ENCODE peak calls at places on chromosomes 11 and 22, in four cellular contexts. I, X, D and J are unnamed samples.

GRCh38 chr11:70680781-70681281 is 282.5 kb downstream of the CTTN start:
- DNase-seq in D (no peak), I (no peak), X (no peak), J (no peak)

GRCh38 chr22:50673231-50674126 is 856 bp downstream of the SHANK3 start:
- DNase-seq in I (no peak), D (peak), X (no peak), J (no peak)

GRCh38 chr11:106998126-106998525 is 20.1 kb downstream of the GUCY1A2 start:
- DNase-seq in I (peak), D (no peak), X (no peak), J (no peak)

GRCh38 chr11:111229604-111230003 is 15.9 kb upstream of the POU2AF2 start:
- DNase-seq in X (no peak), I (no peak), D (no peak), J (no peak)

GRCh38 chr11:122042981-122043380 is 73.0 kb downstream of the BLID start:
- DNase-seq in D (no peak), X (no peak), I (peak), J (no peak)

GRCh38 chr11:11988099-11988651 is 20.3 kb downstream of the DKK3 start:
- DNase-seq in I (peak), X (peak), D (no peak), J (no peak)

GRCh38 chr11:62980133-62980760 is 4.5 kb downstream of the SLC22A6 start:
- DNase-seq in I (peak), D (peak), X (peak), J (no peak)

GRCh38 chr11:9922806-9923205 is 258.9 kb downstream of the SWAP70 start:
- DNase-seq in D (no peak), I (no peak), X (no peak), J (no peak)

GRCh38 chr11:73227571-73228211 is 9.6 kb downstream of the P2RY2 start:
- DNase-seq in X (peak), D (peak), I (no peak), J (no peak)

GRCh38 chr22:25567305-25567704 is 2.8 kb downstream of the GRK3 start:
- DNase-seq in D (no peak), I (no peak), X (no peak), J (peak)

GRCh38 chr11:16776716-16777115 is 38.3 kb downstream of the C11orf58 start:
- DNase-seq in I (peak), D (no peak), X (no peak), J (no peak)

GRCh38 chr11:36034572-36035331 is 90.9 kb downstream of the LDLRAD3 start:
- DNase-seq in D (peak), I (peak), X (peak), J (no peak)

GRCh38 chr11:117719480-117719879 is 77.5 kb downstream of the DSCAML1 start:
- DNase-seq in D (no peak), I (no peak), X (no peak), J (no peak)

GRCh38 chr11:117716652-117717440 is 80.2 kb downstream of the DSCAML1 start:
- DNase-seq in I (no peak), X (no peak), D (no peak), J (no peak)

GRCh38 chr11:117720061-117720511 is 76.9 kb downstream of the DSCAML1 start:
- DNase-seq in I (no peak), D (peak), X (no peak), J (no peak)

GRCh38 chr11:117715801-117716200 is 81.2 kb downstream of the DSCAML1 start:
- DNase-seq in I (no peak), X (no peak), D (no peak), J (no peak)

DNA sequence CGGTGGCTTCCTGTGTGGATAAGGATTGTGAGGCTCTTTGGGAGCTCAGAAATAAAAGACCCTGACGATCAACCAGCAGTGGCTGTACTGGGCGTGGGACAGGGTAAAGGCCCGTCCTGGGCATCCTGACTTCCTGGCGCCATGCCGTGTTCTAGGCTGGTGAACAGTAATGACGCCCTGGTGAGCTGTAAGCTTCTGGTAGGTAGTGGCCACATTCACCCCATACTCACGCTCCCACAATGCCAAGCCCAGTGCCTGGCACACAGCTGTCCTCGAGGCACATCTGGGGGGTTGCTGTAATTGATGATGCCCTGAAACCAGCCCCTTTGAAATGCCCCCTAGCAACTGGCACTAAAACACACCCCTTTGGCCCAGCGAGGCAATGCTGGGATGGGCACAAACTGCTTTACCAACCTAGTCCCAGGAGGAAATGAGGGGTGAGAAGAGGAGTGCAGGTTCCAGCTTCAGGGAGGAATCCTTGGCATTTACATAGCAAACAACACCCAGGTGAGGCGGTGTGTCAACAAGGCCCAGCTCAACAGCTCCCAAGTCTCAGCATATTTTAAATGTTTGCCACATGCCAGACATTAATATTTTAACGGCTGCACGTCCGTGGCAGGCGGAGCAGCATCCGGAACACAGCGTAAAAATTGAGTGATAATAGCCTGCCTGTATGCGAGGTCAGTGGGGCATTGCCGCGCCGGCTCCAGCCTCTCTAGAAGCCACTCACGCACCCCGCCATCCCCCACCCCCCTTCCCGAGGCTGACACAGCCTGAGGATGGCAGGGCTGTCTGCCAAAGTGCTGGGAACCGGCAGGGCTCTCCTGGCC is 79.3 kb downstream of the DSCAML1 start:
- DNase-seq in D (peak), I (no peak), X (peak), J (no peak)
- TF ChIP-seq EZH2phosphoT487 in D (no peak), I (no peak), X (no peak), J (no peak)

GRCh38 chr11:130180491-130180890 is 20.9 kb downstream of the ST14 start:
- DNase-seq in D (peak), X (peak), I (peak), J (peak)
- TF ChIP-seq EZH2phosphoT487 in D (no peak), X (no peak), I (no peak), J (no peak)

GRCh38 chr22:45235101-45235777 is 5.5 kb downstream of the KIAA0930 start:
- DNase-seq in X (no peak), D (no peak), I (no peak), J (peak)
- TF ChIP-seq EZH2phosphoT487 in X (no peak), D (no peak), I (no peak), J (no peak)

GRCh38 chr11:67387074-67387473 is 4.7 kb upstream of the RAD9A start:
- DNase-seq in X (no peak), I (no peak), D (no peak), J (no peak)

GRCh38 chr11:67382481-67383136 is 9.2 kb upstream of the RAD9A start:
- DNase-seq in I (peak), D (peak), X (peak), J (peak)

GRCh38 chr11:67381244-67381972 is 8.0 kb upstream of the CLCF1 start:
- DNase-seq in X (no peak), D (no peak), I (no peak), J (peak)

GRCh38 chr11:67387518-67387917 is 4.3 kb upstream of the RAD9A start:
- DNase-seq in I (no peak), D (no peak), X (no peak), J (no peak)

GRCh38 chr11:67384851-67385366 is 6.9 kb upstream of the RAD9A start:
- DNase-seq in D (no peak), X (peak), I (peak), J (no peak)
- TF ChIP-seq EZH2phosphoT487 in D (no peak), X (no peak), I (no peak), J (no peak)

DNA sequence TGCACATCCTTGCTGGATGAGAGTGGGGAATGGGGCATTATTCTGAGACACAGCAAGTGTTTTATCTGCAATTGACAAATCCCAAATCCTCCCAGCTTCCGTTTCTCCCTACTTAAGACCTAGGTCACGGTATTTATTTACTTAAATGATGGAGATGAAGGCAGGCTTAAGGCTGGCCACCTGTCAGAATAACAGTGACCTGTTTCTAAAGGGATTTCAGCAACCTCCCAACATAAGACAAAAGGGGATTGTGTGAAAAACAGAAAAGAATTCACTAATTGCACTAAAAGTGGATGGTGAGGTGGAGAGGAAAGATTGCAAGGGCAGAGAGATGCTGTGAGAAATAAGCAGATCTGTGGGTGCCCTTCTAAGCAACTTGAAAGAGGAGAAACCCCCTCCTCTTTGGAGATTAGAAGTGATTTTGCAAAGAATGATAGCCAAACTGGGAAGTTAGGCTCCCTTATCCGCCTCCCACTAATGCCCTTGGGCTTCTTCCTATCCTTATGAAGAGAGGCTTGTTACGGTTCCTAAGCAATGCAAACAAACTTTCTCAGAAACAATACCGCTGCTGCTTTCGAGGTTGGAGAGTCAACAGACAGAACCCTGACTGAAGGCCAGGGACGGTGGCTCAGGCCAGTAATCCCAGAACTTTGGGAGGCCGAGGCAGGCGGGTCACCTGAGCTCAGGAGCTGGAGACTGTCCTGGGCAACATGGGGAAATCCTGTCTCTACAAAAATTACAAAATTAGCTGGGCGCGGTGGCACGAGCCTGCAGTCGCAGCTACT is 84.3 kb downstream of the ARL14EP start:
- DNase-seq in I (no peak), D (no peak), X (peak), J (no peak)
- TF ChIP-seq EZH2phosphoT487 in I (no peak), D (no peak), X (no peak), J (no peak)

DNA sequence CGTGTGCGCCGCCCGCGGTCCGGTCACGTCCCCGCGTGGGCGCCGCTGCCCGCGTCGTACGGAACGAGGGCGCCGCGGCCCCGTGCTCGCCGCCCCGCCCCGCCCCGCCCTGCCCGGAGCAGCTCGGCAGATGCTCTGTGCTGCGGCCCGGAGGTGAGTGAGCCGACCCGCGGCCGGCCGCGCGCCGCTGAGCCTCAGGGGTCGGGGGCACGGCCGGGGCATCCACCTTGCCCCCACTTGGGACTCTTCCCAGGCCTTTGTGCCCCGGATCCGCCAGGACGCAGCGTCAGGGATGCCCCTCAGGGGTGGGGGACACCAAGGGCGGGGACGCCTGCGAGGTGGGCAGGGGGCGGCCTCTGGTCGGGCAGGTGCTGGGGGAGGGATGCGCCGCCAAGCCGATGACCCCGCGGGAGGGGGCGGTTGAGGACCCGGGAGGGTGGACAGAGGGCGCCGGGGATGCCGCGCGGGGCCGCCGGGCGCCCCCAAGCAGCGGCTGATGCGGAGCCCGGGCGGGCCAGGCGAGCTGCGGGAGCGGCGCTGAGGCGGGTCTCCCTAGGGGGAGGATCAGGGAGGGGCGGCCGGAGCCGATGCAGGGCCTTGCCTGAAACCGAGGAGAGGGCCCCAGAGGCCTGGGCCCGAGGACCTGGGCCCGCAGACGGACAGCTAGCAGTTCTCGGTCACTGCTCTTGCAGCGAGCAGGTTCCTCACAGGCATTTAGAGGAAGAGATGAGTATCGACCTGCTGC is at the start of gene GNAZ:
- DNase-seq in I (peak), X (no peak), D (peak), J (peak)
- TF ChIP-seq EZH2phosphoT487 in I (no peak), X (no peak), D (no peak), J (no peak)

GRCh38 chr22:48594757-48595510 is 1232.7 kb downstream of the BRD1 start:
- DNase-seq in D (no peak), I (no peak), X (no peak), J (no peak)
- TF ChIP-seq EZH2phosphoT487 in D (no peak), I (no peak), X (no peak), J (no peak)

DNA sequence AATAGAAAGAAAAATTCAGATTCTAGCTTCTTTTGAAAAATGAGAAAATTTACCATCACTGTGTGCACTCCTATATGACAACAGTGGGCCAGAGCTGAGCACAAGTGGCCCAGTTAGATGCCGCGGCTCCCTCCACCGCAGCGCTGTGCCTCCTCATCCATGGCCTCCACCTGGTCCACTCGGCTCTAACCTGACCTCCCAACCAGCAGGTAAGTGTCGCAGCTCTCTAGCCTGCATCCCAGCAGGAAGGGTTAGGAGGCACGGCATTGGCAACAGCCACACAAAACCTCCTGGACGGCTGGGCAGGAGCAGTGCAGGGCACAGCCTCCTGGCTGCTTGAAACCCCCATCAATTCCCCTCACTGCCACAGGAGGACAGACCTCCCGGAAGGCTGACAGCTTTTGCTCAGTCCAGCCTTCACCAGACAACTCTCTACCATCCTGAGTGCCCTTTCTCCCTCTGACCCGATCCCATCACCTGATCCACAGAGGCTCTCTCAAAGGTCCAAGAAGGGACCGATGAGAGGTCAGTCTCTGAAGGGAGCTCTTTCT is 76.1 kb downstream of the RPL27A start:
- DNase-seq in D (no peak), X (no peak), I (no peak), J (no peak)
- TF ChIP-seq EZH2phosphoT487 in D (no peak), X (no peak), I (no peak), J (no peak)

GRCh38 chr22:35633520-35633919 is 14.7 kb upstream of the APOL6 start:
- DNase-seq in D (no peak), X (no peak), I (no peak), J (no peak)

GRCh38 chr22:35630387-35630793 is 13.3 kb upstream of the MB start:
- DNase-seq in I (peak), X (peak), D (no peak), J (peak)

GRCh38 chr22:35630891-35631290 is 13.8 kb upstream of the MB start:
- DNase-seq in I (no peak), D (no peak), X (no peak), J (no peak)

GRCh38 chr22:35632902-35633301 is 15.3 kb upstream of the APOL6 start:
- DNase-seq in X (no peak), D (no peak), I (no peak), J (no peak)

GRCh38 chr22:35631597-35631996 is 14.5 kb upstream of the MB start:
- DNase-seq in I (peak), D (peak), X (peak), J (peak)
- TF ChIP-seq EZH2phosphoT487 in I (no peak), D (no peak), X (no peak), J (no peak)

GRCh38 chr11:44007746-44008501 is 39.9 kb upstream of the ACCSL start:
- DNase-seq in D (no peak), X (peak), I (peak), J (no peak)

GRCh38 chr11:44008698-44009097 is 39.1 kb upstream of the ACCSL start:
- DNase-seq in D (no peak), I (no peak), X (no peak), J (no peak)

GRCh38 chr11:44006882-44007495 is 40.8 kb upstream of the ACCSL start:
- DNase-seq in X (no peak), D (no peak), I (no peak), J (no peak)

GRCh38 chr11:44011797-44012196 is 36.0 kb upstream of the ACCSL start:
- DNase-seq in I (peak), D (no peak), X (peak), J (no peak)

GRCh38 chr11:44010789-44011251 is 37.0 kb upstream of the ACCSL start:
- DNase-seq in D (no peak), I (peak), X (no peak), J (no peak)
- TF ChIP-seq EZH2phosphoT487 in D (no peak), I (no peak), X (no peak), J (no peak)